ENCODE peak calls at places on chromosomes 6 and 20, in five cellular contexts. One of them, this sample, is unnamed.

GRCh38 chr20:58716476-58717277 is 24.1 kb downstream of the NPEPL1 start:
- DNase-seq in chondrocyte: peak
- DNase-seq in nephron progenitor cell: peak
- DNase-seq in HS-27A: no peak
- DNase-seq in sciatic nerve: peak
- DNase-seq in this sample: peak

GRCh38 chr20:50092436-50092835 is 20.5 kb downstream of the UBE2V1 start:
- DNase-seq in chondrocyte: no peak
- DNase-seq in nephron progenitor cell: no peak
- DNase-seq in HS-27A: no peak
- DNase-seq in sciatic nerve: no peak
- DNase-seq in this sample: no peak

GRCh38 chr6:41682056-41682477 is 43.8 kb downstream of the MDFI start:
- DNase-seq in chondrocyte: peak
- DNase-seq in nephron progenitor cell: peak
- DNase-seq in HS-27A: peak
- DNase-seq in sciatic nerve: peak
- DNase-seq in this sample: peak

GRCh38 chr6:2441881-2442475 is 196.6 kb upstream of the GMDS start:
- DNase-seq in chondrocyte: no peak
- DNase-seq in nephron progenitor cell: no peak
- DNase-seq in HS-27A: no peak
- DNase-seq in sciatic nerve: no peak
- DNase-seq in this sample: no peak

GRCh38 chr6:24924956-24925355 is 10.8 kb downstream of the RIPOR2 start:
- DNase-seq in chondrocyte: no peak
- DNase-seq in nephron progenitor cell: no peak
- DNase-seq in HS-27A: no peak
- DNase-seq in sciatic nerve: no peak
- DNase-seq in this sample: no peak

GRCh38 chr6:125421853-125422252 is 120.1 kb upstream of the HDDC2 start:
- DNase-seq in chondrocyte: no peak
- DNase-seq in nephron progenitor cell: peak
- DNase-seq in HS-27A: no peak
- DNase-seq in sciatic nerve: peak
- DNase-seq in this sample: peak

GRCh38 chr6:87139236-87139635 is 16.1 kb upstream of the ZNF292 start:
- DNase-seq in chondrocyte: no peak
- DNase-seq in nephron progenitor cell: no peak
- DNase-seq in HS-27A: peak
- DNase-seq in sciatic nerve: no peak
- DNase-seq in this sample: no peak

GRCh38 chr20:47137231-47137865 is 219.2 kb downstream of the ZMYND8 start:
- DNase-seq in chondrocyte: no peak
- DNase-seq in nephron progenitor cell: no peak
- DNase-seq in HS-27A: no peak
- DNase-seq in sciatic nerve: peak
- DNase-seq in this sample: no peak

GRCh38 chr6:134379599-134379998 is 61.7 kb upstream of the SGK1 start:
- DNase-seq in chondrocyte: no peak
- DNase-seq in nephron progenitor cell: no peak
- DNase-seq in HS-27A: no peak
- DNase-seq in sciatic nerve: no peak
- DNase-seq in this sample: no peak

GRCh38 chr20:57395111-57395959 is 4.1 kb downstream of the RBM38 start:
- DNase-seq in chondrocyte: peak
- DNase-seq in nephron progenitor cell: no peak
- DNase-seq in HS-27A: no peak
- DNase-seq in sciatic nerve: peak
- DNase-seq in this sample: peak

GRCh38 chr6:75244063-75244575 is 518 bp upstream of the COX7A2 start:
- DNase-seq in chondrocyte: no peak
- DNase-seq in nephron progenitor cell: no peak
- DNase-seq in HS-27A: no peak
- DNase-seq in sciatic nerve: no peak
- DNase-seq in this sample: no peak

GRCh38 chr6:57221936-57222683 is at the start of gene RAB23:
- DNase-seq in chondrocyte: no peak
- DNase-seq in nephron progenitor cell: peak
- DNase-seq in HS-27A: peak
- DNase-seq in sciatic nerve: peak
- DNase-seq in this sample: peak

GRCh38 chr6:153425536-153425935 is 294.5 kb upstream of the RGS17 start:
- DNase-seq in chondrocyte: no peak
- DNase-seq in nephron progenitor cell: no peak
- DNase-seq in HS-27A: no peak
- DNase-seq in sciatic nerve: no peak
- DNase-seq in this sample: no peak

GRCh38 chr6:109024784-109025183 is 69.9 kb downstream of the SESN1 start:
- DNase-seq in chondrocyte: no peak
- DNase-seq in nephron progenitor cell: peak
- DNase-seq in HS-27A: no peak
- DNase-seq in sciatic nerve: no peak
- DNase-seq in this sample: no peak

GRCh38 chr6:129117355-129117754 is 234.4 kb downstream of the LAMA2 start:
- DNase-seq in chondrocyte: no peak
- DNase-seq in nephron progenitor cell: no peak
- DNase-seq in HS-27A: no peak
- DNase-seq in sciatic nerve: no peak
- DNase-seq in this sample: no peak

GRCh38 chr6:63862486-63863198 is 227.0 kb downstream of the PHF3 start:
- DNase-seq in chondrocyte: no peak
- DNase-seq in nephron progenitor cell: no peak
- DNase-seq in HS-27A: no peak
- DNase-seq in sciatic nerve: no peak
- DNase-seq in this sample: no peak

This sample was measured in coronary artery.